ENCODE peak calls at places on chromosomes 6 and 20, in eight cellular contexts. One of them, this sample, is unnamed.

GRCh38 chr6:146543211-146543939 is at the start of gene RAB32:
- DNase-seq in kidney glomerular epithelial cell: peak
- DNase-seq in stimulated activated CD8-positive, alpha-beta memory T cell treated with anti-CD3 and anti-CD28 coated beads, Interleukin-4, amount 100 ng/mL, for 24 hours: peak
- DNase-seq in HFF-Myc: no peak
- DNase-seq in cardiac muscle cell: peak
- DNase-seq in GM12865: peak
- DNase-seq in naive B cell: no peak
- DNase-seq in K562: peak
- DNase-seq in this sample: no peak

GRCh38 chr20:38665094-38665493 is 59.2 kb upstream of the SLC32A1 start:
- DNase-seq in K562: no peak
- DNase-seq in cardiac muscle cell: no peak
- DNase-seq in naive B cell: no peak
- DNase-seq in GM12865: no peak
- DNase-seq in HFF-Myc: no peak
- DNase-seq in kidney glomerular epithelial cell: no peak
- DNase-seq in stimulated activated CD8-positive, alpha-beta memory T cell treated with anti-CD3 and anti-CD28 coated beads, Interleukin-4, amount 100 ng/mL, for 24 hours: no peak
- DNase-seq in this sample: no peak

GRCh38 chr6:131948692-131949614 is 2.2 kb downstream of the CCN2 start:
- DNase-seq in kidney glomerular epithelial cell: peak
- DNase-seq in cardiac muscle cell: peak
- DNase-seq in stimulated activated CD8-positive, alpha-beta memory T cell treated with anti-CD3 and anti-CD28 coated beads, Interleukin-4, amount 100 ng/mL, for 24 hours: no peak
- DNase-seq in GM12865: no peak
- DNase-seq in K562: no peak
- DNase-seq in HFF-Myc: no peak
- DNase-seq in naive B cell: no peak
- DNase-seq in this sample: peak

GRCh38 chr20:45157977-45158376 is 16.7 kb upstream of the PI3 start:
- DNase-seq in kidney glomerular epithelial cell: peak
- DNase-seq in stimulated activated CD8-positive, alpha-beta memory T cell treated with anti-CD3 and anti-CD28 coated beads, Interleukin-4, amount 100 ng/mL, for 24 hours: no peak
- DNase-seq in K562: no peak
- DNase-seq in naive B cell: no peak
- DNase-seq in GM12865: no peak
- DNase-seq in HFF-Myc: peak
- DNase-seq in cardiac muscle cell: peak
- DNase-seq in this sample: no peak

GRCh38 chr20:39785252-39785917 is 823.2 kb downstream of the DHX35 start:
- DNase-seq in stimulated activated CD8-positive, alpha-beta memory T cell treated with anti-CD3 and anti-CD28 coated beads, Interleukin-4, amount 100 ng/mL, for 24 hours: no peak
- DNase-seq in kidney glomerular epithelial cell: no peak
- DNase-seq in K562: no peak
- DNase-seq in GM12865: no peak
- DNase-seq in cardiac muscle cell: no peak
- DNase-seq in naive B cell: no peak
- DNase-seq in HFF-Myc: no peak
- DNase-seq in this sample: no peak

GRCh38 chr20:10339609-10340008 is 94.4 kb downstream of the MKKS start:
- DNase-seq in HFF-Myc: no peak
- DNase-seq in K562: no peak
- DNase-seq in kidney glomerular epithelial cell: no peak
- DNase-seq in GM12865: no peak
- DNase-seq in stimulated activated CD8-positive, alpha-beta memory T cell treated with anti-CD3 and anti-CD28 coated beads, Interleukin-4, amount 100 ng/mL, for 24 hours: no peak
- DNase-seq in cardiac muscle cell: no peak
- DNase-seq in naive B cell: no peak
- DNase-seq in this sample: no peak

GRCh38 chr20:62220666-62221568 is 839 bp upstream of the HRH3 start:
- DNase-seq in HFF-Myc: no peak
- DNase-seq in stimulated activated CD8-positive, alpha-beta memory T cell treated with anti-CD3 and anti-CD28 coated beads, Interleukin-4, amount 100 ng/mL, for 24 hours: no peak
- DNase-seq in cardiac muscle cell: no peak
- DNase-seq in K562: no peak
- DNase-seq in naive B cell: no peak
- DNase-seq in kidney glomerular epithelial cell: no peak
- DNase-seq in GM12865: no peak
- DNase-seq in this sample: no peak

GRCh38 chr6:10071631-10072220 is 343.1 kb downstream of the TFAP2A start:
- DNase-seq in GM12865: no peak
- DNase-seq in naive B cell: no peak
- DNase-seq in K562: no peak
- DNase-seq in HFF-Myc: no peak
- DNase-seq in stimulated activated CD8-positive, alpha-beta memory T cell treated with anti-CD3 and anti-CD28 coated beads, Interleukin-4, amount 100 ng/mL, for 24 hours: no peak
- DNase-seq in cardiac muscle cell: no peak
- DNase-seq in kidney glomerular epithelial cell: no peak
- DNase-seq in this sample: no peak

GRCh38 chr20:675453-676314 is at the start of gene SCRT2:
- DNase-seq in GM12865: peak
- DNase-seq in stimulated activated CD8-positive, alpha-beta memory T cell treated with anti-CD3 and anti-CD28 coated beads, Interleukin-4, amount 100 ng/mL, for 24 hours: peak
- DNase-seq in HFF-Myc: no peak
- DNase-seq in naive B cell: peak
- DNase-seq in kidney glomerular epithelial cell: peak
- DNase-seq in K562: peak
- DNase-seq in cardiac muscle cell: peak
- DNase-seq in this sample: no peak

GRCh38 chr20:1887321-1887720 is 7.9 kb upstream of the SIRPA start:
- DNase-seq in HFF-Myc: no peak
- DNase-seq in K562: no peak
- DNase-seq in naive B cell: no peak
- DNase-seq in cardiac muscle cell: no peak
- DNase-seq in GM12865: no peak
- DNase-seq in kidney glomerular epithelial cell: no peak
- DNase-seq in stimulated activated CD8-positive, alpha-beta memory T cell treated with anti-CD3 and anti-CD28 coated beads, Interleukin-4, amount 100 ng/mL, for 24 hours: no peak
- DNase-seq in this sample: no peak

GRCh38 chr6:8135276-8135675 is 32.9 kb upstream of the EEF1E1 start:
- DNase-seq in cardiac muscle cell: no peak
- DNase-seq in HFF-Myc: no peak
- DNase-seq in stimulated activated CD8-positive, alpha-beta memory T cell treated with anti-CD3 and anti-CD28 coated beads, Interleukin-4, amount 100 ng/mL, for 24 hours: no peak
- DNase-seq in GM12865: no peak
- DNase-seq in K562: no peak
- DNase-seq in naive B cell: no peak
- DNase-seq in kidney glomerular epithelial cell: no peak
- DNase-seq in this sample: no peak

GRCh38 chr6:68040312-68040778 is 594.7 kb upstream of the ADGRB3 start:
- DNase-seq in naive B cell: no peak
- DNase-seq in cardiac muscle cell: peak
- DNase-seq in kidney glomerular epithelial cell: no peak
- DNase-seq in HFF-Myc: no peak
- DNase-seq in stimulated activated CD8-positive, alpha-beta memory T cell treated with anti-CD3 and anti-CD28 coated beads, Interleukin-4, amount 100 ng/mL, for 24 hours: no peak
- DNase-seq in GM12865: no peak
- DNase-seq in K562: no peak
- DNase-seq in this sample: no peak

GRCh38 chr20:47055699-47056369 is 161.2 kb downstream of the EYA2 start:
- DNase-seq in stimulated activated CD8-positive, alpha-beta memory T cell treated with anti-CD3 and anti-CD28 coated beads, Interleukin-4, amount 100 ng/mL, for 24 hours: no peak
- DNase-seq in HFF-Myc: peak
- DNase-seq in naive B cell: no peak
- DNase-seq in GM12865: no peak
- DNase-seq in cardiac muscle cell: no peak
- DNase-seq in kidney glomerular epithelial cell: no peak
- DNase-seq in K562: no peak
- DNase-seq in this sample: no peak

GRCh38 chr6:37517411-37517812 is 17.7 kb upstream of the CCDC167 start:
- DNase-seq in GM12865: peak
- DNase-seq in naive B cell: no peak
- DNase-seq in stimulated activated CD8-positive, alpha-beta memory T cell treated with anti-CD3 and anti-CD28 coated beads, Interleukin-4, amount 100 ng/mL, for 24 hours: peak
- DNase-seq in HFF-Myc: no peak
- DNase-seq in cardiac muscle cell: no peak
- DNase-seq in kidney glomerular epithelial cell: no peak
- DNase-seq in K562: no peak
- DNase-seq in this sample: no peak

This sample was measured in glomerular endothelial cell.